ENCODE peak calls at places on chromosome 4, in seven cellular contexts. S is upper lobe of left lung, Z is PC-3, P is heart left ventricle, U is sigmoid colon, F is esophagus muscularis mucosa, K is iPS DF 6.9. R is an unnamed sample.

GRCh38 chr4:115154826-115155225 is 41.4 kb upstream of the NDST4 start:
- DNase-seq in S (no peak), K (peak), Z (peak), U (no peak), P (no peak), F (no peak), R (no peak)

GRCh38 chr4:7480423-7480822 is 45.7 kb upstream of the PSAPL1 start:
- DNase-seq in U (no peak), P (no peak), S (no peak), K (no peak), F (no peak), Z (no peak), R (no peak)

GRCh38 chr4:6633091-6633906 is 7.2 kb upstream of the MRFAP1 start:
- DNase-seq in U (no peak), Z (peak), P (no peak), F (no peak), S (no peak), K (no peak), R (no peak)

GRCh38 chr4:76198411-76199237 is 15.0 kb downstream of the SCARB2 start:
- DNase-seq in Z (peak), U (peak), F (peak), K (no peak), P (peak), S (no peak), R (peak)

GRCh38 chr4:189090174-189090814 is 850.4 kb upstream of the FRG1 start:
- DNase-seq in P (no peak), K (peak), U (no peak), S (no peak), Z (peak), F (no peak), R (no peak)

GRCh38 chr4:1043658-1044468 is 32.4 kb downstream of the FGFRL1 start:
- DNase-seq in S (peak), F (peak), P (peak), Z (peak), U (peak), K (no peak), R (peak)

GRCh38 chr4:7788687-7789425 is 150.8 kb downstream of the AFAP1 start:
- DNase-seq in P (no peak), F (no peak), U (peak), S (no peak), Z (no peak), K (no peak), R (no peak)

GRCh38 chr4:156476359-156476758 is 495.2 kb downstream of the PDGFC start:
- DNase-seq in Z (peak), S (no peak), U (no peak), F (no peak), P (no peak), K (no peak), R (peak)

GRCh38 chr4:84232311-84233095 is 266.6 kb downstream of the NKX6-1 start:
- DNase-seq in P (no peak), U (no peak), Z (no peak), S (no peak), K (no peak), F (no peak), R (no peak)

GRCh38 chr4:147860960-147861359 is 129.1 kb downstream of the ARHGAP10 start:
- DNase-seq in P (no peak), Z (no peak), S (peak), K (no peak), F (no peak), U (peak), R (no peak)

GRCh38 chr4:69591374-69591773 is 48.1 kb downstream of the UGT2A2 start:
- DNase-seq in K (no peak), Z (no peak), U (no peak), P (no peak), S (no peak), F (no peak), R (no peak)

GRCh38 chr4:8373973-8374545 is 66.5 kb downstream of the ACOX3 start:
- DNase-seq in F (no peak), K (no peak), Z (no peak), P (no peak), U (no peak), S (no peak), R (no peak)

GRCh38 chr4:2936773-2937145 is 26.4 kb downstream of the NOP14 start:
- DNase-seq in U (peak), K (no peak), Z (peak), F (no peak), S (no peak), P (no peak), R (no peak)

GRCh38 chr4:167906851-167907250 is 185.5 kb upstream of the ANXA10 start:
- DNase-seq in K (no peak), P (no peak), F (no peak), U (no peak), Z (no peak), S (no peak), R (no peak)
- H3K27ac ChIP-seq in K (no peak), P (no peak), F (no peak), U (no peak), Z (no peak), S (no peak), R (no peak)

DNA sequence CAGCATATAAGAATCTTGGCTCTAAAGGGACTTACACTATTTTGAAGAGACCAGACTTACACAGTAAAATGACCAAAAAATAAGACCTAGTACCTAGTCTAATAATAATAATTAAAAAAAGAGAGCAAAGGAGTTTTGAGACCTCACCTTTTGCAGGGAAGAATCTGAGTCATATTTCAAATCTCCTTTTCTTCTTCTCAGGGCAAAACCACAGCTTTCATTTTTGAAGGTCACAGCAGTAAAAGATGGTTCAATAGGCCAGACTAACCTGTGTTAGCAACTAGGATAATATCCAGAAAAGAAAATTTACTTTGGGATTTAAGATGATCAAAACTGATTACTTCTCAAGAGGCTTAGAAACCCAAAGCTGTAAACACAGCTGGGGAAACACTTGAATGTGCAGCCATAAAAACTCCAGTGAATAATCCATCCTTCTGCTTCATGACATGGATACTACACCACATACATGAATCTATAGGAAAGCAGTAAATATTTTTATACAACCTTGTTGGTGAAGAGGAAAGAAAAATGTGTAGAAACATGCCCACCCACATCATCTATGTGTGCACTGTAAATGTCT is 25.9 kb upstream of the LNX1 start:
- DNase-seq in S (no peak), P (no peak), U (no peak), K (no peak), Z (no peak), F (no peak), R (no peak)
- H3K27ac ChIP-seq in S (no peak), P (no peak), U (no peak), K (no peak), Z (no peak), F (no peak), R (no peak)

GRCh38 chr4:128322311-128322710 is 34.7 kb upstream of the PGRMC2 start:
- DNase-seq in S (no peak), P (no peak), Z (peak), U (no peak), F (no peak), K (no peak), R (no peak)
- H3K27ac ChIP-seq in S (no peak), P (no peak), Z (peak), U (no peak), F (no peak), K (no peak), R (no peak)

DNA sequence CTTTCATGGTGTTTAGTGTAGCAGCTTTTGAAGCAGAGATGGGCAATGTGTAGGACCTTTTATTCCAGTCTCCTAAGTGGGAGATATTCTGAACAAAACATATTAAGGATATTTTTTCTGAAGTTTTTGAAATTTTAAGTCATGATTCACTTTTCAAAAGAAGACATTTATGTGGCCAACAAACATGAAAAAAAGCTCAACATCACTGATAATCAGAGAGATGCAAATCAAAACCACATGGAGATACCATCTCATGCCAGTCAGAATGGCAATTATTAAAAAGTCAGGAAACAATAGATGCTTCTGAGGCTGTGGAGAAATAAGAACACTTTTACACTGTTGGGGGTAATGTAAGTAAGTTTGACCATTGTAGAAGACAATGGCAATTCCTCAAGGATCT is 76.0 kb downstream of the FAT4 start:
- DNase-seq in U (no peak), S (no peak), Z (no peak), K (no peak), P (no peak), F (no peak), R (no peak)
- H3K27ac ChIP-seq in U (peak), S (peak), Z (peak), K (no peak), P (peak), F (peak), R (no peak)

GRCh38 chr4:145886871-145887240 is 51.8 kb downstream of the ZNF827 start:
- DNase-seq in Z (no peak), U (no peak), K (no peak), P (no peak), F (no peak), S (no peak), R (no peak)
- H3K27ac ChIP-seq in Z (no peak), U (peak), K (no peak), P (peak), F (peak), S (no peak), R (peak)

DNA sequence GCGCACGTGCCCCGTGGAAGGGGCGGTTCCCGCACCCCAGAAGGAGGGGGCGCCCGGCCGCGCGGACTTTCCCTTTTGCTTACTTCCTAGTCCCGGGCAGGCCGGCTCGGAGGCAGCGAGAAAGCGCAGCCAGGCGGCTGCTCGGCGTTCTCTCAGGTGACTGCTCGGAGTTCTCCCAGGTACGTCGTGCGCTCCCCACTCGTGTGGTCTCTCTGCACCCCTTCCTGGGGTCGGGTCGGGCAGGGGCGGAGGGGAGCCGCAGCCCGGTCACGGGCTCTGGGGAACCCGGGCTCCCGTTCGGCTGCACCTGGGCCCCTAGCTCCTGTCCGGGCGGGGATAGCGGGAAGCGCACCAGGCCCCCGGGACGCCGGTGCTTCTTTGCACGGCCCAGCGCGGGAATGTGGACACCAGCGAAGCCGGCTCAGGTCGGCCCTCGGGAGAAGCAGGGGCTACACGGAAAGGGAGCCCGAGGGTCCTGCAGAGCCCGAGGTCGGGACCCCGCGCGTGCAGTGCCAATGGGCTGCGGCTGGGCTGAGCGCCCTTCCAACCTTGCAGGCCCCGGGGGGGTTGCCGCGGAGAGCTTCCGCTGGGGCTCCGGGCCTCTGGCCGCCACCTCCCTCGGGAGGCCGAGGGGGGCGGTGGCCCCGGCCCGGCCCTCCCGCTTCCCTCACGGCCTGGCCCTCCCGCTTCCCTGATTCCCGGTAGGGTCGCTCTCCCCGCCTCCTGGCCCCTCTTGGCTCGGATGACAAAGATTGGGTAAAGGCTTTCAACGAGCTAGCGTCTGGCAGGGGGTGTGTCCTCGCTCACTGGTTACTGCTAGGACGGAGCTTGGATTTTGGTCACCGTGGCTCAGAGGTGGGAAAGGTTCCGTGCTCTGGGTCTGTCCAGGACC is at the start of gene TLR2:
- DNase-seq in Z (peak), P (peak), U (peak), S (peak), K (peak), F (no peak), R (no peak)
- H3K27ac ChIP-seq in Z (no peak), P (peak), U (peak), S (peak), K (no peak), F (peak), R (no peak)

GRCh38 chr4:146510942-146511341 is 10.8 kb downstream of the SLC10A7 start:
- DNase-seq in S (no peak), K (no peak), P (no peak), U (no peak), Z (no peak), F (no peak), R (no peak)

GRCh38 chr4:146508229-146508939 is 13.4 kb downstream of the SLC10A7 start:
- DNase-seq in S (no peak), P (no peak), U (no peak), F (no peak), Z (no peak), K (no peak), R (no peak)

GRCh38 chr4:146506272-146506671 is 15.5 kb downstream of the SLC10A7 start:
- DNase-seq in S (no peak), Z (no peak), U (no peak), K (no peak), F (no peak), P (no peak), R (no peak)

GRCh38 chr4:146511381-146511780 is 10.4 kb downstream of the SLC10A7 start:
- DNase-seq in S (no peak), U (no peak), Z (no peak), K (no peak), P (no peak), F (no peak), R (no peak)

GRCh38 chr4:146507607-146508006 is 14.1 kb downstream of the SLC10A7 start:
- DNase-seq in P (no peak), Z (no peak), S (no peak), U (no peak), F (no peak), K (no peak), R (no peak)
- H3K27ac ChIP-seq in P (no peak), Z (no peak), S (no peak), U (no peak), F (no peak), K (no peak), R (no peak)

DNA sequence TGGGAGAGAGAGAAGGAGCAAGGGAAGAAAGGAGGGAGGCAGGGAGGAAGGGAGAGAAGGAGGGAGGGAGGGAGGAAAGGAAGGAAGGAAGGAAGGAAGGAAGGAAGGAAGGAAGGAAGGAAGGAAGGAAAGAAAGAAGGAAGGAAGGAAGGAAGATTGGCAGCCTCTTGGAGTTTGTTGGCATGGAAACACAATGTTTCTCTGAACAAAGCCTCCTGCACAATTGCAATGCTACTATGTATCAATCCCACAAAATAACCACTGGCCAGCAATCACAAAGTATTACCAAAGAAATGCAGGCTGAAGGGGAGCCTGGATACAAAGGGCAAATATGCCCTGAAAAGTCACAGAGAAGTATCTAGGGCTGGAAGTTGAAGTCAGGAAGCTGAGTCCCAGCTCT is 195.8 kb upstream of the LDB2 start:
- DNase-seq in K (no peak), F (no peak), U (no peak), S (no peak), Z (no peak), P (no peak), R (no peak)
- H3K27ac ChIP-seq in K (no peak), F (no peak), U (no peak), S (no peak), Z (no peak), P (no peak), R (no peak)

DNA sequence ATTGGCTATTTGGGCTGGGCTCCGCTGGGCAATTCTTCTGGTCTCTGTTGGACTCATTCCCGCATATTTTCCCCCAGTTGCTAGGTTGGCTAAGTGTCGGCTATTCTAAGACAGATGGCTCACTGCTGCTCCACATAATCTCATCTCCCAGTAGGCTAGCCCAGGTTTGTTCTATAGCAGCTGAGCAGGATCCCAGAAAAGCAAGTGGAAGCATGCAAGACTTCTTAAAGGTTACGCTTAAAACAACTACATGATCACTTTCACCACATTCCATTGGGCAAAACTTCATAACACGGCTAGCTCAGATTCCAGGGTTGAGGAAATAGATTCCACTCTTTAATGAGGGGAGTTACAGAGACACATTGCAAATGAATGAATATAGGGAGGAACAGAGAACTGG is 12.9 kb upstream of the RAB33B start:
- DNase-seq in U (no peak), Z (no peak), F (no peak), S (no peak), P (no peak), K (no peak), R (no peak)
- H3K27ac ChIP-seq in U (no peak), Z (no peak), F (no peak), S (no peak), P (no peak), K (no peak), R (no peak)